ENCODE peak calls at places on chromosome 21, in seven cellular contexts. O is neuronal stem cell, N is H9, G is IMR-90, Y is mesenchymal stem cell, L is H1, A is trophoblast cell. D is an unnamed sample.

GRCh38 chr21:26715878-26716506 is 129.2 kb downstream of the ADAMTS1 start:
- DNase-seq in A (peak; percentile 79), Y (peak; percentile 66), L (no peak), N (peak; percentile 79), O (peak; percentile 49), G (peak; percentile 51), D (peak; percentile 82)

GRCh38 chr21:14737922-14738321 is 191.8 kb upstream of the SAMSN1 start:
- DNase-seq in L (no peak), Y (peak; percentile 42), O (peak; percentile 5), A (peak; percentile 86), N (no peak), G (peak; percentile 8), D (peak; percentile 66)

GRCh38 chr21:42833439-42833815 is 45.9 kb downstream of the WDR4 start:
- DNase-seq in A (peak; percentile 40), O (no peak), Y (peak; percentile 29), L (no peak), G (peak; percentile 5), N (peak; percentile 65), D (peak; percentile 82)

GRCh38 chr21:32335601-32336575 is 37.2 kb downstream of the MRAP start:
- DNase-seq in O (no peak), Y (no peak), A (no peak), G (peak; percentile 14), L (no peak), N (peak; percentile 19), D (no peak)

GRCh38 chr21:27321791-27322190 is 354.9 kb upstream of the ADAMTS5 start:
- DNase-seq in A (no peak), O (no peak), L (no peak), N (no peak), G (no peak), Y (no peak), D (no peak)

GRCh38 chr21:33634254-33634653 is 7.3 kb downstream of the CRYZL1 start:
- DNase-seq in N (no peak), G (no peak), L (no peak), A (no peak), Y (no peak), O (no peak), D (no peak)

GRCh38 chr21:46063227-46063626 is 34.7 kb upstream of the COL6A2 start:
- DNase-seq in G (no peak), O (no peak), Y (no peak), N (no peak), L (no peak), A (no peak), D (no peak)

GRCh38 chr21:32978346-32979270 is 47.1 kb upstream of the OLIG2 start:
- DNase-seq in O (no peak), N (no peak), G (no peak), A (no peak), L (no peak), Y (no peak), D (no peak)

GRCh38 chr21:39630191-39630591 is 17.5 kb downstream of the B3GALT5 start:
- DNase-seq in G (peak; percentile 25), N (no peak), L (no peak), A (no peak), Y (peak; percentile 76), O (no peak), D (no peak)

GRCh38 chr21:16978309-16978895 is 534.4 kb upstream of the CXADR start:
- DNase-seq in O (no peak), L (no peak), G (no peak), N (no peak), Y (no peak), A (no peak), D (no peak)

GRCh38 chr21:42613756-42614155 is 39.7 kb upstream of the PDE9A start:
- DNase-seq in O (no peak), L (no peak), N (no peak), A (no peak), G (no peak), Y (no peak), D (no peak)

GRCh38 chr21:42432695-42433094 is 29.0 kb downstream of the UBASH3A start:
- DNase-seq in G (no peak), Y (no peak), O (no peak), N (no peak), A (no peak), L (no peak), D (no peak)

GRCh38 chr21:18369115-18369514 is 34.5 kb downstream of the TMPRSS15 start:
- DNase-seq in L (no peak), Y (peak; percentile 46), O (peak; percentile 9), G (no peak), A (peak; percentile 32), N (no peak), D (peak; percentile 47)

GRCh38 chr21:32389337-32390015 is 3.3 kb downstream of the URB1 start:
- DNase-seq in L (no peak), A (peak; percentile 5), G (peak; percentile 51), N (no peak), O (no peak), Y (no peak), D (no peak)

GRCh38 chr21:45427331-45428271 is 22.6 kb downstream of the COL18A1 start:
- DNase-seq in Y (peak; percentile 98), N (peak; percentile 91), L (peak; percentile 67), O (no peak), G (peak; percentile 98), A (peak; percentile 61), D (peak; percentile 97)

GRCh38 chr21:29825936-29826335 is 113.9 kb downstream of the GRIK1 start:
- DNase-seq in A (no peak), L (no peak), N (no peak), O (no peak), Y (no peak), G (no peak), D (no peak)

GRCh38 chr21:46604975-46605758 is at the start of gene S100B:
- DNase-seq in G (no peak), A (no peak), O (no peak), L (no peak), N (peak; percentile 59), Y (no peak), D (peak; percentile 13)

GRCh38 chr21:43195131-43196021 is 26.6 kb downstream of the CRYAA start:
- DNase-seq in O (no peak), L (no peak), N (peak; percentile 25), Y (peak; percentile 74), A (no peak), G (no peak), D (no peak)

GRCh38 chr21:31346256-31346821 is 2.3 kb upstream of the TIAM1 start:
- DNase-seq in O (no peak), G (no peak), N (no peak), Y (no peak), L (no peak), A (no peak), D (no peak)

GRCh38 chr21:26127918-26128317 is 42.7 kb downstream of the APP start:
- DNase-seq in L (no peak), N (no peak), A (peak; percentile 34), Y (peak; percentile 91), O (no peak), G (peak; percentile 69), D (no peak)

GRCh38 chr21:44265734-44266270 is 4.1 kb upstream of the DNMT3L start:
- DNase-seq in L (no peak), O (no peak), A (no peak), Y (no peak), N (no peak), G (no peak), D (no peak)
- H3K18ac ChIP-seq in L (no peak overlapping the region), O (peak overlapping the region; percentile 59), A (no peak overlapping the region), Y (no peak overlapping the region), N (no peak overlapping the region), G (no peak overlapping the region), D (no peak overlapping the region)

DNA sequence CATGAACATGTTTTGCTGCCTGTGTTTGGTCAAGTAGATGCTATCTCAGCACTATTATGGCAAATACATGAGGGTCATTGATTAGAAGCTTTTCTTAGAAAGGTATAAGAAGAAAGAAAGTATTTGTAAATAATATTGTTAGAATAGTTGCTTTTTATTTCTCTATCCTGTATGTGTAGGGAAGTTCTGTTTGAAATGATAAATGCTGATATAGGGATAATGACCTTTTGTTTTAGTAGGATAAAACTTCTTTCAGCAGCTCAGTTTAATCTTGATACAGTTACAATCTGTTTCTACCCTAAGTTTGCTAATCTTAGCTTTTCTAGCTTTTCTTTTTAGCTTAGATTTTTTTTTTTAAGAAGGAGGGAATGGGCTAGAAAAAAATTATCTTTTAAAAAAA is 63.3 kb downstream of the USP25 start:
- DNase-seq in L (no peak), N (no peak), Y (no peak), A (no peak), G (no peak), O (no peak), D (no peak)
- H3K4me1 ChIP-seq in L (no peaks in the 10 kb centered on the region), N (no peaks in the 10 kb centered on the region), Y (no peaks in the 10 kb centered on the region), A (no peaks in the 10 kb centered on the region), G (peaks cover 3% of the 10 kb centered on the region), O (no peaks in the 10 kb centered on the region), D (no peaks in the 10 kb centered on the region)

GRCh38 chr21:41169701-41170100 is 1.7 kb downstream of the BACE2 start:
- DNase-seq in N (no peak), Y (no peak), O (no peak), L (no peak), G (no peak), A (no peak), D (no peak)

GRCh38 chr21:41167348-41168342 is at the start of gene BACE2:
- DNase-seq in A (peak; percentile 84), L (no peak), N (peak; percentile 74), O (peak; percentile 38), G (peak; percentile 68), Y (peak; percentile 2), D (peak; percentile 80)

GRCh38 chr21:41169258-41169576 is 1.3 kb downstream of the BACE2 start:
- DNase-seq in Y (no peak), L (no peak), O (no peak), A (no peak), G (no peak), N (no peak), D (no peak)

GRCh38 chr21:41166947-41167346 is 1.0 kb upstream of the BACE2 start:
- DNase-seq in Y (no peak), L (no peak), O (no peak), A (no peak), G (no peak), N (no peak), D (no peak)

GRCh38 chr21:41168391-41169257 is 664 bp downstream of the BACE2 start:
- DNase-seq in N (peak; percentile 51), O (peak; percentile 29), A (peak; percentile 54), G (peak; percentile 68), Y (no peak), L (no peak), D (peak; percentile 55)
- H3K18ac ChIP-seq in N (no peak overlapping the region), O (no peak overlapping the region), A (peak overlapping the region; percentile 17), G (no peak overlapping the region), Y (no peak overlapping the region), L (no peak overlapping the region), D (peak overlapping the region; percentile 91)

DNA sequence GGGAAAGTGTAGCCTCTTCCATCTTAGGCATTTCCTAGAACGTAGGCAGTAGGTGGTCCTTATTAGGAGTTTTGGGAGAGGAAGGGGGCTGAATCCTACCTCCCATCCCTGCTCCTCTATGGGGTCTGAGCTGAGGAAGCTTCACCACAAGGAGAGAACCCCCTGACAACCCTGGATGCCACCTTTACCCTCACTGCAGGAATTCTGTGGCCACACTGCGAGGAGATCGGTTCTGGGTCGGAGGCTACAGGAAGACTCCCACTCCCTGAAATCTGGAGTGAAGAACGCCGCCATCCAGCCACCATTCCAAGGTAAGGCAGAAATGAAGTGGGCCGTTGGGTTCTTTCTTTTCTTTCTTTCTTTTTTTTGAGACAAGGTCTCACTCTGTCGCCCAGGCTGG is 1.5 kb downstream of the MX1 start:
- DNase-seq in A (no peak), O (no peak), N (peak; percentile 19), Y (no peak), G (no peak), L (no peak), D (no peak)
- H3K4me1 ChIP-seq in A (no peaks in the 10 kb centered on the region), O (no peaks in the 10 kb centered on the region), N (no peaks in the 10 kb centered on the region), Y (peaks cover 10% of the 10 kb centered on the region), G (no peaks in the 10 kb centered on the region), L (peaks cover 3% of the 10 kb centered on the region), D (no peaks in the 10 kb centered on the region)